ENCODE peak calls at places on chromosomes 2 and 18, in five cellular contexts. E is heart left ventricle, S is right lobe of liver, D is astrocyte of the cerebellum, M is brain microvascular endothelial cell. T is an unnamed sample.

GRCh38 chr2:238975408-238975807 is 127.5 kb downstream of the TWIST2 start:
- DNase-seq in D (no peak), E (no peak), S (no peak), M (no peak), T (no peak)

GRCh38 chr18:29711931-29712330 is 1330.6 kb downstream of the DSC3 start:
- DNase-seq in M (no peak), D (no peak), E (no peak), S (no peak), T (no peak)

GRCh38 chr2:215702116-215702905 is 266.4 kb upstream of the FN1 start:
- DNase-seq in M (no peak), D (no peak), E (no peak), S (no peak), T (no peak)

GRCh38 chr2:29024882-29025430 is 43.9 kb downstream of the TOGARAM2 start:
- DNase-seq in M (no peak), E (no peak), D (no peak), S (no peak), T (no peak)

GRCh38 chr2:237581751-237582746 is 8.5 kb downstream of the RAB17 start:
- DNase-seq in D (no peak), E (peak), S (peak), M (peak), T (no peak)

GRCh38 chr18:33375829-33376228 is 64.7 kb downstream of the CCDC178 start:
- DNase-seq in S (no peak), E (no peak), M (no peak), D (no peak), T (no peak)

GRCh38 chr18:22337878-22338277 is 79.8 kb downstream of the CTAGE1 start:
- DNase-seq in S (no peak), E (no peak), M (no peak), D (no peak), T (no peak)

GRCh38 chr2:46650556-46651001 is 171.2 kb downstream of the TMEM247 start:
- DNase-seq in E (peak), D (peak), S (peak), M (peak), T (no peak)

GRCh38 chr2:25982273-25982967 is at the start of gene KIF3C:
- DNase-seq in E (peak), S (peak), M (peak), D (no peak), T (no peak)

GRCh38 chr2:155054712-155055111 is 356.2 kb downstream of the KCNJ3 start:
- DNase-seq in D (no peak), M (no peak), S (no peak), E (no peak), T (no peak)

GRCh38 chr18:49096021-49096420 is 145.3 kb upstream of the SMAD7 start:
- DNase-seq in M (no peak), S (no peak), E (no peak), D (no peak), T (no peak)

GRCh38 chr2:206084870-206085741 is 868 bp downstream of the INO80D start:
- DNase-seq in E (peak), D (no peak), S (peak), M (no peak), T (no peak)

GRCh38 chr2:60735496-60736250 is 20.4 kb upstream of the PAPOLG start:
- DNase-seq in D (no peak), S (no peak), M (no peak), E (no peak), T (no peak)

GRCh38 chr18:59039449-59039848 is 100.2 kb upstream of the SEC11C start:
- DNase-seq in M (no peak), D (no peak), S (no peak), E (no peak), T (no peak)

GRCh38 chr2:31333527-31334183 is 80.9 kb downstream of the XDH start:
- DNase-seq in S (peak), M (peak), E (peak), D (peak), T (no peak)

GRCh38 chr2:174902491-174903242 is 102.5 kb downstream of the CHN1 start:
- DNase-seq in D (no peak), E (no peak), S (no peak), M (peak), T (no peak)

GRCh38 chr2:151996243-151997003 is 102.4 kb downstream of the CACNB4 start:
- DNase-seq in E (no peak), D (no peak), M (no peak), S (no peak), T (no peak)

GRCh38 chr2:41400057-41400665 is 647.7 kb upstream of the PKDCC start:
- DNase-seq in D (no peak), E (no peak), M (peak), S (no peak), T (no peak)

GRCh38 chr2:205245652-205246051 is 436.6 kb upstream of the NRP2 start:
- DNase-seq in E (no peak), D (no peak), S (no peak), M (no peak), T (no peak)

GRCh38 chr18:70074091-70074490 is 126.4 kb upstream of the CD226 start:
- DNase-seq in M (no peak), D (no peak), E (no peak), S (no peak), T (no peak)

GRCh38 chr18:48319796-48320638 is 89.2 kb downstream of the ZBTB7C start:
- DNase-seq in M (peak), E (no peak), D (no peak), S (no peak), T (no peak)

GRCh38 chr2:70094978-70095832 is 7.9 kb downstream of the PCBP1 start:
- DNase-seq in S (peak), D (no peak), M (no peak), E (peak), T (peak)

GRCh38 chr2:202056611-202057010 is 16.4 kb upstream of the KIAA2012 start:
- DNase-seq in M (peak), E (no peak), D (no peak), S (no peak), T (no peak)
- TF ChIP-seq CTCF in M (peak), E (peak), D (peak), S (peak), T (peak)

DNA sequence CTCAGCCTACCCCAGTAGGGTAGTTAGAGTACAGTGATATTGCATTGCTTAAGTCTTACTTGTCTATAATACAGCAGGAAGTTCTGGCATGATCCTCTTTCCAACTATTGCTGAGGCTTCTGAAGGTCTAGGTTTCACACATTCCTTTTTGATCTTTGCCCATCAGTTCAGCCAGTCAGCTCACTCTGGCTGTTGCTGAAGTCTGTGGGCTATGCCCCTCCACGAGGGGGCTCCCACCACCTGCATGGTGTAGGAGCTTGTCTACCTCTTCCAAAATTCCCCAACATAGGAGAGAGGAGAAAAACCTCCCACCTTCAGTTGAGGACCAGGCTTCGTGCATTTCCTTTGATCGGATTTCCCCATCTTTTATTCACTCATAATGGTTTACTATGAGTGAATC is 26.3 kb downstream of the PROKR1 start:
- DNase-seq in S (no peak), D (no peak), E (no peak), M (no peak), T (no peak)
- TF ChIP-seq CTCF in S (no peak), D (no peak), E (no peak), M (no peak), T (no peak)

GRCh38 chr2:172261292-172261691 is 158.6 kb upstream of the DLX2 start:
- DNase-seq in E (no peak), D (no peak), M (no peak), S (no peak), T (no peak)
- TF ChIP-seq CTCF in E (no peak), D (no peak), M (no peak), S (no peak), T (no peak)

DNA sequence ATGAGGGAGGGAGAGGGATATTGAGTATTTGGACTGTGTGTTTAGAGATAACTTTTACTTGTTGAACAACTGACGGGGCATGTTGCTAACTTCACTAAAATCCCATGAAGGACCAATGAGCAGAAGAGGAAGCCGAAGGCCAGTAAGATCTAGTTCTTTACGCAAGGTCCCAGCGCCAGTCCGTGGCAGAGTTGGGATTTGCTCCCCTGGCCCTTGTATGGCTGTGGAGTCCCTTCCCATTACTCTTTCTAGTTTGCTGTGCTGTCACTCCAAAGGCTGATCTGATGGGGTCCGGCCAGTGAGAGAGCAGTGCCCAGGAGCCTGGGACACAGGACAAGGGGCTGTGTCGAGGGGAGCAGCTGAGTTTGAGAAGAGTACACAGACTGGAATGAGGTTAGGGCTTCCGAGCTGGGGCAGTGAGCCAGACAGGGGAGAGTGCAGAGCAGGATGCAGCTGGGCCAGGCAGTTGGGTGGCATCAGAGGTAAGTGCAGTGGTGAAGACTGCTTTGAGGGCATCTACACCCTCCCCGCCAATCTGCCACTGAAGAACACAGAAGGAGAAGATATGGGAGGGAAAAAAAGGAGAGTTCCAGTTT is 692.9 kb upstream of the HS6ST1 start:
- DNase-seq in D (no peak), S (no peak), E (no peak), M (no peak), T (no peak)
- TF ChIP-seq CTCF in D (no peak), S (no peak), E (no peak), M (no peak), T (no peak)

GRCh38 chr18:51278045-51278649 is 80.7 kb upstream of the MEX3C start:
- DNase-seq in E (peak), M (peak), D (no peak), S (peak), T (no peak)
- TF ChIP-seq CTCF in E (no peak), M (peak), D (peak), S (peak), T (peak)

GRCh38 chr2:112254466-112255240 is at the start of gene ZC3H8:
- DNase-seq in S (peak), E (peak), D (peak), M (peak), T (peak)
- TF ChIP-seq CTCF in S (no peak), E (no peak), D (no peak), M (no peak), T (peak)

GRCh38 chr2:9095690-9096089 is 92.2 kb upstream of the MBOAT2 start:
- DNase-seq in E (peak), S (peak), D (no peak), M (peak), T (no peak)

GRCh38 chr2:9096761-9097160 is 93.3 kb upstream of the MBOAT2 start:
- DNase-seq in E (no peak), S (no peak), M (no peak), D (no peak), T (no peak)

GRCh38 chr2:9095226-9095625 is 91.7 kb upstream of the MBOAT2 start:
- DNase-seq in E (no peak), S (no peak), D (no peak), M (no peak), T (no peak)

GRCh38 chr2:9097871-9098270 is 94.4 kb upstream of the MBOAT2 start:
- DNase-seq in E (no peak), M (no peak), D (no peak), S (no peak), T (no peak)

GRCh38 chr2:9097239-9097638 is 93.8 kb upstream of the MBOAT2 start:
- DNase-seq in S (no peak), D (no peak), M (no peak), E (no peak), T (no peak)
- TF ChIP-seq CTCF in S (no peak), D (no peak), M (no peak), E (no peak), T (no peak)

DNA sequence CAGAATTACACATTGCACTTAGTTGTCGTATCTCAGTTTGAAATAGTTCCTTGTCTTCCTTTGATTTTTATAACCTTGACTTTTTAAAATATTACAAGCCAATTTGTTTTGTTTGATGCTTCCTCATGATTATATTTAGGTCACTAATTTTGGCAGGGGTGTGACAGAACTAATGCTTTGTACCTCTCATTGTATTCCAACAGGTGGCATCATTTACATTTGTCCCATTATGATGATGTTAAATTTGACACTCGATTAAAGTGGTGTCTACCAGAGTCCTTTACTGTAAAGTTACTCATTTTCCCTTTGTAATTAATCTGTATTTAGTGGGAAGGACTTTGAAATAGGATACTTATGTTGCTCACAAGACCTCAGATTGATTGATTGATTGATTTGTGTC is 21.5 kb upstream of the MFSD2B start:
- DNase-seq in D (no peak), M (no peak), E (no peak), S (no peak), T (no peak)
- TF ChIP-seq CTCF in D (no peak), M (peak), E (peak), S (peak), T (peak)

DNA sequence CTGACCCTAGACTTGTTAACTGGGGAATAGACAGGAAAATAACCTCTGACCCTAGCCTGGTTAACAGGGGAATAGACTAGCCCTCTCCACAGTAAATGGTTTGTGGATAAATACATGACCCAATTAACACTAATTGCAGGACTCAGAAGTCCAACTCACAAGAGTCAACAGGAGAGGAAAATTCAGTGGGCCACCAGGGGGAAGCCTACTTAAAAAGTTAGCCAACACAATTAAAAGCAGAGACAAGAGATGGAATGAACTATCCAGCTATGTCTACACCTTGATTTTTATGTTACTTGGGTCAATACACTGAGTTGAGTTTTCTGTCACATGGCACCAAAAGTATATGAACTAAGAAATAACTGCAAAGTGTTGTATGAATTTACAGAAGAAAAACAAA is 158.8 kb upstream of the SLC39A10 start:
- DNase-seq in S (peak), M (no peak), D (no peak), E (peak), T (no peak)
- TF ChIP-seq CTCF in S (peak), M (peak), D (peak), E (peak), T (peak)